ENCODE peak calls at places on chromosomes 4 and X, in ten cellular contexts. K is GM20000, J is upper lobe of left lung, C is brain microvascular endothelial cell, D is fibroblast of lung, U is bronchial epithelial cell, T is glutamatergic neuron, I is heart right ventricle, P is endothelial cell, V is vagina. H is an unnamed sample.

GRCh38 chr4:186840222-186840701 is 116.6 kb upstream of the FAT1 start:
- DNase-seq in K (no peak), J (no peak), C (peak; percentile 21), D (peak; percentile 65), U (no peak), T (no peak), I (peak; percentile 68), P (no peak), V (no peak), H (no peak)

GRCh38 chr4:143667461-143667860 is 33.0 kb downstream of the FREM3 start:
- DNase-seq in K (no peak), J (no peak), C (peak; percentile 1), D (peak; percentile 90), U (no peak), T (no peak), I (peak; percentile 77), P (no peak), V (no peak), H (no peak)

GRCh38 chrX:10356979-10357378 is 200.2 kb downstream of the CLCN4 start:
- DNase-seq in K (no peak), J (no peak), C (peak; percentile 15), D (peak; percentile 30), U (peak; percentile 79), T (no peak), I (no peak), P (no peak), V (no peak), H (no peak)

GRCh38 chrX:11470231-11470630 is 177.0 kb downstream of the AMELX start:
- DNase-seq in K (no peak), J (peak; percentile 26), C (peak; percentile 75), D (peak; percentile 84), U (peak; percentile 53), T (no peak), I (no peak), P (no peak), V (no peak), H (no peak)

GRCh38 chrX:47854474-47854873 is 17.8 kb downstream of the ZNF81 start:
- DNase-seq in K (no peak), J (no peak), C (peak; percentile 24), D (peak; percentile 36), U (no peak), T (peak; percentile 30), I (peak; percentile 16), P (peak; percentile 10), V (no peak), H (no peak)

GRCh38 chr4:794911-795725 is 30.8 kb downstream of the CPLX1 start:
- DNase-seq in K (no peak), J (no peak), C (no peak), D (no peak), U (no peak), T (no peak), I (no peak), P (no peak), V (no peak), H (no peak)

GRCh38 chr4:184335520-184335919 is 117.8 kb upstream of the ENPP6 start:
- DNase-seq in K (no peak), J (no peak), C (no peak), D (no peak), U (no peak), T (no peak), I (no peak), P (no peak), V (no peak), H (no peak)

GRCh38 chr4:182306792-182307507 is 63.7 kb downstream of the TENM3 start:
- DNase-seq in K (no peak), J (no peak), C (no peak), D (peak; percentile 44), U (peak; percentile 26), T (no peak), I (no peak), P (no peak), V (no peak), H (no peak)

GRCh38 chr4:2066011-2066551 is 7.0 kb downstream of the NAT8L start:
- DNase-seq in K (no peak), J (no peak), C (no peak), D (no peak), U (no peak), T (peak; percentile 8), I (no peak), P (no peak), V (no peak), H (no peak)

GRCh38 chr4:153223935-153224334 is 19.7 kb downstream of the TRIM2 start:
- DNase-seq in K (no peak), J (no peak), C (no peak), D (peak; percentile 44), U (peak; percentile 66), T (no peak), I (peak; percentile 39), P (no peak), V (no peak), H (no peak)

GRCh38 chr4:7987148-7987989 is 47.7 kb upstream of the AFAP1 start:
- DNase-seq in K (peak; percentile 85), J (peak; percentile 68), C (peak; percentile 74), D (peak; percentile 77), U (peak; percentile 64), T (peak; percentile 82), I (peak; percentile 75), P (peak; percentile 82), V (no peak), H (peak; percentile 83)

GRCh38 chr4:122827258-122827887 is 742 bp downstream of the FGF2 start:
- DNase-seq in K (peak; percentile 83), J (no peak), C (peak; percentile 20), D (peak; percentile 49), U (no peak), T (peak; percentile 70), I (peak; percentile 26), P (peak; percentile 49), V (no peak), H (peak; percentile 71)

GRCh38 chr4:65669008-65669971 is 999 bp downstream of the EPHA5 start:
- DNase-seq in K (peak; percentile 12), J (no peak), C (peak; percentile 33), D (peak; percentile 1), U (no peak), T (peak; percentile 61), I (no peak), P (peak; percentile 14), V (no peak), H (peak; percentile 7)

GRCh38 chr4:65668201-65669007 is 1.9 kb downstream of the EPHA5 start:
- DNase-seq in K (peak; percentile 13), J (no peak), C (peak; percentile 41), D (no peak), U (no peak), T (peak; percentile 35), I (no peak), P (peak; percentile 9), V (no peak), H (peak; percentile 10)

GRCh38 chr4:65671402-65671801 is 1.1 kb upstream of the EPHA5 start:
- DNase-seq in K (no peak), J (no peak), C (no peak), D (no peak), U (peak; percentile 10), T (no peak), I (no peak), P (no peak), V (no peak), H (no peak)

GRCh38 chr4:65670331-65671031 is at the start of gene EPHA5:
- DNase-seq in K (peak; percentile 11), J (peak; percentile 28), C (peak; percentile 93), D (peak; percentile 36), U (peak; percentile 45), T (peak; percentile 91), I (peak; percentile 22), P (peak; percentile 67), V (no peak), H (peak; percentile 19)

GRCh38 chr4:65669981-65670330 is 333 bp downstream of the EPHA5 start:
- DNase-seq in K (no peak), J (no peak), C (no peak), D (no peak), U (no peak), T (no peak), I (no peak), P (no peak), V (no peak), H (no peak)
- TF ChIP-seq CTCF in K (no peak), J (no peak), C (no peak), D (no peak), U (no peak), T (no peak), I (no peak), P (no peak), V (peak; percentile 18), H (no peak)

GRCh38 chrX:124805486-124805885 is 459.1 kb downstream of the SH2D1A start:
- DNase-seq in K (no peak), J (no peak), C (no peak), D (no peak), U (no peak), T (no peak), I (no peak), P (no peak), V (no peak), H (no peak)

GRCh38 chrX:124804962-124805361 is 458.6 kb downstream of the SH2D1A start:
- DNase-seq in K (no peak), J (no peak), C (no peak), D (no peak), U (no peak), T (no peak), I (no peak), P (no peak), V (no peak), H (no peak)
- TF ChIP-seq CTCF in K (no peak), J (no peak), C (no peak), D (no peak), U (no peak), T (no peak), I (no peak), P (no peak), V (no peak), H (no peak)

GRCh38 chrX:104187931-104188330 is 21.7 kb downstream of the FAM199X start:
- DNase-seq in K (no peak), J (no peak), C (no peak), D (no peak), U (no peak), T (no peak), I (no peak), P (no peak), V (no peak), H (no peak)

GRCh38 chrX:104195489-104196084 is 29.3 kb downstream of the FAM199X start:
- DNase-seq in K (peak; percentile 8), J (no peak), C (peak; percentile 21), D (peak; percentile 40), U (peak; percentile 17), T (no peak), I (no peak), P (no peak), V (no peak), H (peak; percentile 34)

GRCh38 chrX:104195013-104195412 is 28.8 kb downstream of the FAM199X start:
- DNase-seq in K (no peak), J (no peak), C (no peak), D (no peak), U (no peak), T (no peak), I (no peak), P (no peak), V (no peak), H (no peak)

GRCh38 chrX:104189862-104190261 is 23.6 kb downstream of the FAM199X start:
- DNase-seq in K (no peak), J (no peak), C (no peak), D (no peak), U (peak; percentile 1), T (no peak), I (no peak), P (no peak), V (no peak), H (no peak)

GRCh38 chrX:104193485-104193884 is 27.2 kb downstream of the FAM199X start:
- DNase-seq in K (no peak), J (no peak), C (no peak), D (no peak), U (peak; percentile 65), T (no peak), I (no peak), P (no peak), V (no peak), H (no peak)
- TF ChIP-seq CTCF in K (no peak), J (no peak), C (no peak), D (no peak), U (no peak), T (no peak), I (no peak), P (no peak), V (no peak), H (no peak)

GRCh38 chrX:153374426-153374825 is 26.7 kb downstream of the PNMA6E start:
- DNase-seq in K (no peak), J (no peak), C (no peak), D (peak; percentile 4), U (no peak), T (no peak), I (no peak), P (no peak), V (peak; percentile 9), H (no peak)
- TF ChIP-seq CTCF in K (no peak), J (no peak), C (peak; percentile 39), D (peak; percentile 21), U (no peak), T (no peak), I (no peak), P (no peak), V (no peak), H (no peak)

H was measured in GM13976.